ENCODE peak calls at places on chromosomes 11 and 22, in five cellular contexts. E is thyroid gland; W is spleen; P is lower lobe of right lung; H is CD4-positive, CD25-positive, alpha-beta regulatory T cell. D is an unnamed sample. For H3K27me3, the result is how much of the 10 kb centered on the place peaks cover.

GRCh38 chr11:33195391-33196190 is 34.3 kb upstream of the CSTF3 start:
- DNase-seq in E (peak), W (no peak), P (no peak), H (no peak), D (no peak)

GRCh38 chr11:103091441-103091809 is 535 bp downstream of the DCUN1D5 start:
- DNase-seq in E (peak), W (peak), P (peak), H (no peak), D (peak)

GRCh38 chr11:71249301-71249700 is 3.1 kb downstream of the SHANK2 start:
- DNase-seq in E (peak), W (no peak), P (no peak), H (no peak), D (no peak)

GRCh38 chr11:11966826-11967668 is 41.4 kb downstream of the DKK3 start:
- DNase-seq in E (peak), W (peak), P (peak), H (peak), D (peak)

GRCh38 chr11:58562375-58562800 is 13.3 kb downstream of the LPXN start:
- DNase-seq in E (no peak), W (no peak), P (no peak), H (no peak), D (no peak)

GRCh38 chr11:40293655-40294342 is 1165.7 kb downstream of the LRRC4C start:
- DNase-seq in E (peak), W (no peak), P (peak), H (no peak), D (peak)

GRCh38 chr11:124877631-124878496 is 12.6 kb downstream of the ROBO3 start:
- DNase-seq in E (no peak), W (peak), P (no peak), H (no peak), D (no peak)

GRCh38 chr11:22082788-22083187 is 110.1 kb upstream of the ANO5 start:
- DNase-seq in E (no peak), W (no peak), P (no peak), H (no peak), D (no peak)

GRCh38 chr11:129289350-129290040 is 86.2 kb upstream of the BARX2 start:
- DNase-seq in E (no peak), W (no peak), P (no peak), H (no peak), D (no peak)

GRCh38 chr11:8178297-8178696 is 9.5 kb upstream of the RIC3 start:
- DNase-seq in E (no peak), W (no peak), P (no peak), H (no peak), D (no peak)

GRCh38 chr11:94511932-94512781 is at the start of gene C11orf97:
- DNase-seq in E (peak), W (peak), P (peak), H (peak), D (peak)

GRCh38 chr11:44763111-44763820 is 36.5 kb downstream of the TSPAN18 start:
- DNase-seq in E (no peak), W (no peak), P (no peak), H (no peak), D (no peak)

GRCh38 chr11:88555018-88555828 is 217.7 kb upstream of the CTSC start:
- DNase-seq in E (no peak), W (no peak), P (no peak), H (no peak), D (no peak)

GRCh38 chr11:57458410-57459111 is 1.8 kb upstream of the RTN4RL2 start:
- DNase-seq in E (peak), W (peak), P (peak), H (peak), D (peak)

GRCh38 chr11:35313066-35313765 is 106.1 kb downstream of the SLC1A2 start:
- DNase-seq in E (no peak), W (no peak), P (no peak), H (no peak), D (no peak)

GRCh38 chr22:49925525-49926128 is 7.2 kb downstream of the CRELD2 start:
- DNase-seq in E (no peak), W (peak), P (no peak), H (peak), D (peak)

GRCh38 chr11:132158091-132158490 is 787.7 kb downstream of the NTM start:
- DNase-seq in E (no peak), W (no peak), P (no peak), H (no peak), D (no peak)

GRCh38 chr11:82792822-82793569 is 59.3 kb upstream of the FAM181B start:
- DNase-seq in E (no peak), W (no peak), P (no peak), H (no peak), D (no peak)

GRCh38 chr11:13042873-13043338 is 33.8 kb downstream of the RASSF10 start:
- DNase-seq in E (no peak), W (no peak), P (no peak), H (no peak), D (no peak)

GRCh38 chr11:47980093-47980906 is at the start of gene PTPRJ:
- DNase-seq in E (peak), W (peak), P (peak), H (peak), D (peak)

GRCh38 chr11:10275714-10276113 is 18.3 kb downstream of the SBF2 start:
- DNase-seq in E (no peak), W (no peak), P (no peak), H (no peak), D (no peak)

GRCh38 chr11:25981998-25982397 is 349.9 kb upstream of the ANO3 start:
- DNase-seq in E (no peak), W (no peak), P (no peak), H (no peak), D (no peak)

GRCh38 chr22:42323971-42324370 is 53.5 kb upstream of the TCF20 start:
- DNase-seq in E (no peak), W (no peak), P (no peak), H (no peak), D (no peak)

GRCh38 chr11:94473177-94473799 is 20.4 kb downstream of the MRE11 start:
- DNase-seq in E (no peak), W (no peak), P (no peak), H (no peak), D (no peak)

GRCh38 chr22:25120093-25120561 is 79.5 kb upstream of the CRYBB3 start:
- DNase-seq in E (peak), W (no peak), P (peak), H (no peak), D (no peak)

GRCh38 chr11:64859542-64860414 is 15.3 kb upstream of the CDC42BPG start:
- DNase-seq in E (no peak), W (peak), P (no peak), H (peak), D (peak)

GRCh38 chr11:103907136-103907535 is 129.3 kb upstream of the DDI1 start:
- DNase-seq in E (no peak), W (no peak), P (no peak), H (no peak), D (no peak)

GRCh38 chr11:128336203-128336602 is 251.2 kb downstream of the ETS1 start:
- DNase-seq in E (peak), W (peak), P (peak), H (no peak), D (peak)

GRCh38 chr22:30044369-30044768 is 35.9 kb upstream of the HORMAD2 start:
- DNase-seq in E (peak), W (no peak), P (no peak), H (no peak), D (no peak)

GRCh38 chr22:39185601-39186012 is 33.1 kb upstream of the CBX7 start:
- DNase-seq in E (no peak), W (peak), P (peak), H (no peak), D (peak)

GRCh38 chr11:64356498-64357411 is 2.2 kb upstream of the RPS6KA4 start:
- DNase-seq in E (no peak), W (no peak), P (no peak), H (no peak), D (peak)

GRCh38 chr22:24805790-24806662 is at the start of gene SGSM1:
- DNase-seq in E (peak), W (peak), P (peak), H (peak), D (peak)

GRCh38 chr11:120547301-120547700 is 35.8 kb downstream of the GRIK4 start:
- DNase-seq in E (no peak), W (no peak), P (no peak), H (no peak), D (no peak)

GRCh38 chr11:119990306-119991021 is 147.4 kb downstream of the TRIM29 start:
- DNase-seq in E (no peak), W (no peak), P (no peak), H (no peak), D (peak)

GRCh38 chr11:28090052-28090749 is 17.8 kb downstream of the KIF18A start:
- DNase-seq in E (no peak), W (no peak), P (no peak), H (no peak), D (no peak)

GRCh38 chr22:28935140-28935539 is 51.8 kb downstream of the ZNRF3 start:
- DNase-seq in E (no peak), W (no peak), P (no peak), H (no peak), D (no peak)

GRCh38 chr11:46669606-46670243 is 30.7 kb downstream of the ARHGAP1 start:
- DNase-seq in E (no peak), W (no peak), P (no peak), H (no peak), D (no peak)

GRCh38 chr11:85595285-85595884 is 31.8 kb downstream of the DLG2 start:
- DNase-seq in E (no peak), W (no peak), P (no peak), H (peak), D (no peak)

GRCh38 chr11:47946682-47947575 is 33.4 kb upstream of the PTPRJ start:
- DNase-seq in E (peak), W (peak), P (peak), H (no peak), D (peak)

GRCh38 chr11:62610814-62611704 is 1.5 kb downstream of the EML3 start:
- DNase-seq in E (no peak), W (peak), P (no peak), H (no peak), D (no peak)
- H3K27ac ChIP-seq in E (peak), W (peak), P (peak), H (peak), D (peak)

DNA sequence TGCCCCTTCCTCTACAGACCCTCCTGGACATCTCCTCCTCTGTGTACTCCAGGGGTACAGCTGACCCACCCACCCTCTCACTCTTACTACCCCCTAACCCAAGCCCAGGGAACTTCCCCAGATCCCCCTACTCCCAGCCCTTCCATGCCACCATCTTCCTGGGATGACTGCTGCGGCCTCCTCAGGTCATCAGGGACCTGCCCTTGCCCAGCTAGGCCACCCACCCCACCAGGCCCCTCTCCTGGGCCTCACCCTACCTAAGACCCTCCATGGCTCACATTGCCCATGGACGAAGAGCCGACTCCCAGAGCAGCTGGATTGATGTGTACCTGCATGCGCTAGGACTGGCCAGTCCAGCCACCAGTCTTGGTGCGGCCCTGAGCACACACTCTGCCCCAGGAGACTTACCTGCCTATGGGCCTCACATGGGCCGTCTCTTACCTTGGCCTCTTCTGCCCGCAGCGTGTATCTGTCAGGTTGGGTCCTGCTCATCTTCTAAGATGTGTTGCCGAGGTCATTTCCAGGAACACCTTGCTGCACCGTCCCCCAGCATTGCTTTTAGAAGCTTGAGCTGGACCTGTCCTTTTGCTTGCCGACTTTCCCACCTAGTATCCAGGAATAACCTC is 2.0 kb upstream of the CLDN5 start:
- DNase-seq in E (no peak), W (peak), P (no peak), H (no peak), D (peak)
- H3K4me3 ChIP-seq in E (no peak), W (no peak), P (no peak), H (no peak), D (no peak)

GRCh38 chr11:69770525-69770924 is 4.6 kb downstream of the FGF4 start:
- DNase-seq in E (no peak), W (no peak), P (no peak), H (no peak), D (no peak)
- H3K27me3 ChIP-seq in E (under half), W (under half), P (half or more), H (under half), D (under half)

DNA sequence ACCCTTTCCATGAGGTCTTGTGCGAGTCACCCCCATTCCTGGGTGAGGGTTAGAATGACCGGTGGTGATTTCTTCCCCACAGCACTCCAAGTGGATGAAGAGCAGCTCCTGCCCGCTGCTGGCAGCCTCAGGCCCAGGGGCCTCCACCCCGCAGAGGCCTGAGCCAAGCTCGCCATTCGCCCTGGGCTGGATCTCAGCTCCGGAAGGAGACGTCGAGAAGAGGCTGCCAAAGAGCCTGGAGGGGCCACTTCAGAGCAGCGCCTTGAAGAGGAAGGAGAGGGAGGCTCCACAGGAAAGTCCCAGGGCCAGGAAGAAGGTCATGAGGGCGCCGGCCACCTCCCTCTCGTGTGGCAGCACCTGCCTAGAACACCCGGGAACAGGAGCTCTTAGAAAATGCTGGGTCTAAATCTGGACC is 8.4 kb downstream of the SLC29A2 start:
- DNase-seq in E (peak), W (peak), P (peak), H (no peak), D (no peak)
- H3K27ac ChIP-seq in E (no peak), W (no peak), P (peak), H (no peak), D (no peak)

DNA sequence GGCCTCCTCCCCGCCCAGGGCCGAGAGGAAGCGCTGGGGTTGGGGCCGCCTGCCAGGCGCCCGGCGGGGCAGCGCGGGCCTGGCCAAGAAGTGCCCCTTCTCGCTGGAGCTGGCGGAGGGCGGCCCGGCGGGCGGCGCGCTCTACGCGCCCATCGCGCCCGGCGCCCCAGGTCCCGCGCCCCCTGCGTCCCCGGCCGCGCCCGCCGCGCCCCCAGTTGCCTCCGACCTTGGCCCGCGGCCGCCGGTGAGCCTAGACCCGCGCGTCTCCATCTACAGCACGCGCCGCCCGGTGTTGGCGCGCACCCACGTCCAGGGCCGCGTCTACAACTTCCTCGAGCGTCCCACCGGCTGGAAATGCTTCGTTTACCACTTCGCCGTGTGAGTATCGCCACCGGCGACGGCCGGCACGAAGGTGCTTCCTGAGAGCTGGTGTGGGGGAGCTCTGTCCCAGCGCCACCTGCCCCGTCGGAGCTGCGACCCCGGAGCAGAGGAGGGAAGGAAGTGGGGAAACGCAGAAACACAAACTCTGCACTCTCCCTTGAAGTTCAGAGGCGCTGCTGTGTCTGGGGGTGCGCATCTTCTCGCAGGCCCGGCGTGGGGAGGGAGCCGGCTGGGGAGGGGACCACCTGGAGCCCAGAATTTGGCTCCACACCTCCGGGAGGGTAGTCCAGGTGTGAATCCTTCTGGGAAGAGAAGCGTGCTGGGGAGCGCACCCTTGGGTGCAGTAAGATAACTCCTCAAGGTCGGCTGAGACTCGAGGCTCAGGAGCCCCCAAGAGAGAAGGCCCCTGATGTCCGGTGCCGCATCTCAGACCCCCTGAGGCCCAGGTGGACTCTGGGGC is 519 bp downstream of the KCNQ1 start:
- DNase-seq in E (peak), W (peak), P (peak), H (peak), D (peak)
- H3K4me3 ChIP-seq in E (peak), W (peak), P (peak), H (peak), D (peak)

DNA sequence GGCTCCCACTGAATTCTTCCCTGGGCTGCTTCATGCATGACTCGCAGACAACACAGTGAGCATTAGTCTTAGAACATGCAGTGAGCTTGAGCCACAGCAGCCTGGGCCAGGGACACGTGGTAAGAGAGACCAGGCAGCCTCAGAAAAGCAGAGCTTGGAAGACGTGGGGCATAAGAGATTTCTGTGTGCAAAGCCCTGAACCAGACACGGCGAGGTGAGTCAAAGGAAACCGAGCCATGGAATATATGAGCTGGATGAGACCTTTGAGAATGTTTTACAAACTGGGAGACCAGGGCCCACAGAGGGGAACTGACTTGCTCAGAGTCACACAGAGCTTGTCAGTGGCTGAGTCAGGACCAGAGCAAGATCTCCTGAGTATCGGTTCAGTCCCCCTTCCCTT is 8.5 kb upstream of the FXYD6 start:
- DNase-seq in E (no peak), W (no peak), P (no peak), H (no peak), D (no peak)
- H3K27me3 ChIP-seq in E (under half), W (under half), P (under half), H (under half), D (under half)

GRCh38 chr11:118628031-118628430 is 20.6 kb downstream of the PHLDB1 start:
- DNase-seq in E (no peak), W (no peak), P (no peak), H (no peak), D (no peak)

GRCh38 chr11:118628432-118628831 is 21.0 kb downstream of the PHLDB1 start:
- DNase-seq in E (peak), W (no peak), P (no peak), H (no peak), D (no peak)

GRCh38 chr11:118625976-118626375 is 18.6 kb downstream of the PHLDB1 start:
- DNase-seq in E (no peak), W (no peak), P (peak), H (no peak), D (peak)

GRCh38 chr11:118628861-118629549 is 21.6 kb downstream of the PHLDB1 start:
- DNase-seq in E (no peak), W (no peak), P (no peak), H (no peak), D (no peak)

GRCh38 chr11:118627566-118627965 is 20.2 kb downstream of the PHLDB1 start:
- DNase-seq in E (no peak), W (no peak), P (no peak), H (no peak), D (no peak)
- H3K27ac ChIP-seq in E (no peak), W (no peak), P (no peak), H (no peak), D (no peak)

GRCh38 chr11:133785795-133786194 is 59.5 kb downstream of the SPATA19 start:
- DNase-seq in E (no peak), W (no peak), P (no peak), H (no peak), D (no peak)

GRCh38 chr11:133790995-133791394 is 54.3 kb downstream of the SPATA19 start:
- DNase-seq in E (no peak), W (no peak), P (no peak), H (no peak), D (no peak)

GRCh38 chr11:133782116-133782725 is 63.1 kb downstream of the SPATA19 start:
- DNase-seq in E (no peak), W (no peak), P (no peak), H (no peak), D (no peak)

GRCh38 chr11:133784359-133784758 is 61.0 kb downstream of the SPATA19 start:
- DNase-seq in E (no peak), W (no peak), P (no peak), H (no peak), D (no peak)

DNA sequence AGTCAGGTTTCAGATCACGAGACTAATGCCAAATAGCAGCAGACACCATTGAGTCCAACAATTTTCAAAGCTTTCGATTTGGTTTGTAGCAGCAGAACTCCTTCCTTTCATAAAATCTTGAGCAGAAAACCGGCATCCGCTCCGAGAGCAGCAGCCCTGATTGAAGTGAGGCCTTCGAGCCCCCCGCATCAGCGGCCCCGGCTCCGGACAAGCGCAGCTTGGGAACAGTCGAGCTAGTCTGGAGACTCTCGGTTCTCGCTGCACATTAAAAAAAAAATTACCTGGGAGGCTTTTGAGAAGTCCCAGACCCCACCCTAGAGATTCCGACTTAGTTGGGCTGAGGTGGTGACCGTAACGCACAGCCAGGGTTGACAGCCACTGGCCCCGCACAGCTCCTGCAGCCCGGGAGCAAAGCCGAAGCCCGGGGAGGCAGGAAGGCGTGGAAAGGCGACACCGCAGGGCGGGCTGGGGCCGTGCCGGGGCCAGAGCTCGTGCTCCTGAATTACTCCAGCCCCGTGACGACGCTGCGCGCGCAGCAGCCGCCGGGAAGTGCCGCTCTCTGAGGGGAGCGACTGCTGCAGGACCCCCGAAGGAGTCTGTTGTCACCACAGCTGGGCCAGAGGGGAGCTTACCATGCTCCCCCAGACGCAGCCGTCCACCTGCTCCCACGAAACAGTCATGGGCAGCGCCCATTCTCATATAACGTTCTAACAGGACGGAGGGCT is 57.8 kb downstream of the SPATA19 start:
- DNase-seq in E (peak), W (peak), P (no peak), H (no peak), D (peak)
- H3K4me3 ChIP-seq in E (no peak), W (peak), P (peak), H (no peak), D (no peak)